ENCODE peak calls at places on chromosomes 16 and 17, in seven cellular contexts. I is mesendoderm; G is Karpas-422; H is fibroblast of lung; E is suprapubic skin; P is aorta; S is effector memory CD4-positive, alpha-beta T cell. U is an unnamed sample.
A peak's percentile ranks its signal among the peaks of the same experiment; 100 is the strongest.

GRCh38 chr16:11198375-11198774 is 57.6 kb downstream of the SOCS1 start:
- DNase-seq in I (no peak), G (no peak), H (no peak), E (no peak), P (no peak), S (no peak), U (no peak)

GRCh38 chr16:21603920-21604319 is 4.5 kb downstream of the METTL9 start:
- DNase-seq in I (no peak), G (no peak), H (peak; percentile 56), E (no peak), P (no peak), S (no peak), U (no peak)

GRCh38 chr17:82384730-82385429 is 13.3 kb downstream of the UTS2R start:
- DNase-seq in I (peak; percentile 22), G (no peak), H (peak; percentile 23), E (no peak), P (peak; percentile 79), S (no peak), U (peak; percentile 89)

GRCh38 chr17:10091051-10091450 is 107.4 kb downstream of the GAS7 start:
- DNase-seq in I (no peak), G (no peak), H (no peak), E (no peak), P (no peak), S (no peak), U (no peak)

GRCh38 chr17:8155341-8156173 is 3.4 kb upstream of the PER1 start:
- DNase-seq in I (no peak), G (no peak), H (peak; percentile 33), E (no peak), P (peak; percentile 44), S (no peak), U (peak; percentile 68)

GRCh38 chr16:10521681-10522274 is 58.6 kb downstream of the EMP2 start:
- DNase-seq in I (peak; percentile 68), G (peak; percentile 83), H (peak; percentile 67), E (no peak), P (peak; percentile 74), S (no peak), U (no peak)

GRCh38 chr16:8370374-8371015 is 219.8 kb downstream of the TMEM114 start:
- DNase-seq in I (peak; percentile 62), G (no peak), H (no peak), E (no peak), P (no peak), S (no peak), U (peak; percentile 72)

GRCh38 chr17:76265624-76266243 is 586 bp downstream of the UBALD2 start:
- DNase-seq in I (peak; percentile 71), G (peak; percentile 71), H (peak; percentile 47), E (no peak), P (peak; percentile 79), S (peak; percentile 41), U (peak; percentile 92)

GRCh38 chr17:19933221-19933620 is 44.4 kb downstream of the AKAP10 start:
- DNase-seq in I (no peak), G (no peak), H (no peak), E (no peak), P (no peak), S (no peak), U (no peak)

GRCh38 chr17:50372708-50373556 is at the start of the genes EME1 and MRPL27:
- DNase-seq in I (peak; percentile 95), G (peak; percentile 97), H (peak; percentile 86), E (peak; percentile 94), P (peak; percentile 91), S (peak; percentile 54), U (peak; percentile 70)

GRCh38 chr16:30903596-30903995 is 7.2 kb downstream of the CTF1 start:
- DNase-seq in I (peak; percentile 51), G (no peak), H (no peak), E (no peak), P (peak; percentile 70), S (no peak), U (no peak)

GRCh38 chr16:4003576-4003975 is 112.7 kb downstream of the ADCY9 start:
- DNase-seq in I (no peak), G (no peak), H (no peak), E (no peak), P (no peak), S (no peak), U (no peak)

GRCh38 chr16:73048292-73049050 is 543 bp upstream of the ZFHX3 start:
- DNase-seq in I (peak; percentile 67), G (no peak), H (peak; percentile 40), E (no peak), P (peak; percentile 74), S (no peak), U (no peak)

GRCh38 chr16:73046484-73047214 is 1.3 kb downstream of the ZFHX3 start:
- DNase-seq in I (no peak), G (no peak), H (no peak), E (no peak), P (peak; percentile 12), S (no peak), U (no peak)

GRCh38 chr16:73049051-73049910 is 1.4 kb upstream of the ZFHX3 start:
- DNase-seq in I (no peak), G (no peak), H (no peak), E (no peak), P (peak; percentile 34), S (no peak), U (no peak)

GRCh38 chr16:73047221-73047535 is 750 bp downstream of the ZFHX3 start:
- DNase-seq in I (peak; percentile 88), G (no peak), H (peak; percentile 70), E (no peak), P (no peak), S (no peak), U (no peak)

DNA sequence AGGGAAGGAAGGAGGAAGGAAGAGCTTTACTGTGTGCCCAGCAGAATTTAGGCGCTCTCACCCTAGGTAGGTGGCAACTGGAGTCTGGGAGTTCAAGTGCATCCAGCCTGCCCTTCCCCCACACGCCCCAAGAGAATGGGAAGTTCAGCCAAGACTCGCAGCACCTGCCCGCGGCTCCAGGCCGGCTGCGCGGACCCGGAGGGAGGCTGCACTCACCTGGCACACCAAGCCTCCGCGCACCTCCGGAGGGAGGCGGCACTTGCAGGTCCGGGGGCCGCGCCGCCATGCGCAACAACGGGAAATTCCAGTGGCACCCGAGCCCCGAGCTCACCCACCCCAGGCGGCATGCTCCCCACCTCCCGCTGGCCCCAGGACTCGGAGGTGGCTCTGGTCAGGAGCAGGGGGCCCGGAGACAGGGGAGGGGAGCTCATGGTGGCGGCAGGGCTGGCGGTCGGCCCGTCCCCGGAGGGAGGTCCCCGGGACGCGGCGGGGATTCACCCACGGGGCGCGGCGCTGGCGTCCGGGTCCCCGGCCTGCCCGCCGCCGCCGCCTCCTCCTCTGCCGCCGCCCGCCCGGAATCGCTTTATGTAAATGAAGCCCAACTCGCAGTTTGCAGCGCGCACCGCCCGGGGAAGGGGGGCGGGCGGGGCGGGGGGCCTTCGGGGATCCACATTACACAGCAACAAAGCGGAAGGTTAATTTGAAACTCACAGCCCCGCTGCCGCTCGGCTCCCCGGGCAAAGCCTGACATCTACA is at the start of gene ZFHX3:
- DNase-seq in I (peak; percentile 67), G (peak; percentile 61), H (peak; percentile 68), E (peak; percentile 88), P (peak; percentile 85), S (no peak), U (peak; percentile 85)
- H3K4me1 ChIP-seq in I (peaks cover 8% of the 10 kb centered on the region), G (no peaks in the 10 kb centered on the region), H (peaks cover 43% of the 10 kb centered on the region), E (peaks cover 54% of the 10 kb centered on the region), P (peaks cover 9% of the 10 kb centered on the region), S (no peaks in the 10 kb centered on the region), U (peaks cover 44% of the 10 kb centered on the region)

DNA sequence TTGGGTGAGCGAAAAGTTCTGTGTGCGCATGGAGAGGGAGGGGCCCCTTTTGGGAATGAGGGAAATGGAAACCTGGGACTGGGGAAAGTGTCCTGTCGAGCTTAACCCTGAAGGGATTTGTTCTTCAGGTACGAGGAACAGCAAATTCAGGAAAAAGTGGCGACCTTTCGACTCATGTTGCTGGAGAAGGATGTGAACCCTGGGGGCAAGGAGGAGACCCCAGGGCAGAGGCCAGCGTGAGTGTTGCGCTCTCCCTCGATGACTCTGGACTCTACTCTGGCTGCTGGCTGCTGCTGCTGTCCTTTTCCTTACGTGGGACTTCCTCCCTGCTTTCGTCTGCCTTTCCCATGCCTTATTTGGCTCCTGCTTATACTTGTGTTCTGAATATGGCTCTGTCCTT is 4.9 kb downstream of the SRRM2 start:
- DNase-seq in I (no peak), G (no peak), H (no peak), E (no peak), P (no peak), S (no peak), U (no peak)
- H3K36me3 ChIP-seq in I (peaks cover 38% of the 10 kb centered on the region), G (peaks cover 88% of the 10 kb centered on the region), H (peaks cover 33% of the 10 kb centered on the region), E (peaks cover 60% of the 10 kb centered on the region), P (peaks cover 14% of the 10 kb centered on the region), S (peaks cover 58% of the 10 kb centered on the region), U (peaks cover 54% of the 10 kb centered on the region)

GRCh38 chr17:39679521-39680192 is 8.2 kb downstream of the PGAP3 start:
- DNase-seq in I (no peak), G (no peak), H (no peak), E (no peak), P (no peak), S (no peak), U (no peak)
- H3K27ac ChIP-seq in I (no peak overlapping the region), G (no peak overlapping the region), H (no peak overlapping the region), E (no peak overlapping the region), P (no peak overlapping the region), S (peak overlapping the region; percentile 34), U (no peak overlapping the region)

GRCh38 chr16:48125888-48126287 is 29.9 kb downstream of the ABCC12 start:
- DNase-seq in I (peak; percentile 13), G (no peak), H (no peak), E (no peak), P (no peak), S (no peak), U (no peak)
- H3K4me1 ChIP-seq in I (no peaks in the 10 kb centered on the region), G (peaks cover 24% of the 10 kb centered on the region), H (peaks cover 23% of the 10 kb centered on the region), E (no peaks in the 10 kb centered on the region), P (no peaks in the 10 kb centered on the region), S (no peaks in the 10 kb centered on the region), U (peaks cover 23% of the 10 kb centered on the region)

GRCh38 chr17:80785477-80786178 is 206.0 kb upstream of the CHMP6 start:
- DNase-seq in I (no peak), G (no peak), H (no peak), E (peak; percentile 49), P (no peak), S (no peak), U (no peak)

GRCh38 chr17:80781851-80782277 is 209.8 kb upstream of the CHMP6 start:
- DNase-seq in I (no peak), G (no peak), H (no peak), E (peak; percentile 74), P (peak; percentile 32), S (no peak), U (no peak)

GRCh38 chr17:80782536-80783427 is 208.9 kb upstream of the CHMP6 start:
- DNase-seq in I (peak; percentile 65), G (no peak), H (peak; percentile 55), E (peak; percentile 72), P (peak; percentile 24), S (no peak), U (no peak)

GRCh38 chr17:80783461-80783860 is 208.2 kb upstream of the CHMP6 start:
- DNase-seq in I (no peak), G (no peak), H (peak; percentile 32), E (peak; percentile 57), P (no peak), S (no peak), U (no peak)

GRCh38 chr17:80783971-80784370 is 207.7 kb upstream of the CHMP6 start:
- DNase-seq in I (no peak), G (no peak), H (no peak), E (peak; percentile 56), P (no peak), S (no peak), U (no peak)
- H3K36me3 ChIP-seq in I (no peaks in the 10 kb centered on the region), G (no peaks in the 10 kb centered on the region), H (peaks cover 2% of the 10 kb centered on the region), E (peaks cover 2% of the 10 kb centered on the region), P (no peaks in the 10 kb centered on the region), S (peaks cover 2% of the 10 kb centered on the region), U (no peaks in the 10 kb centered on the region)

U was measured in pancreas.